ENCODE peak calls at places on chromosomes 16 and 17, in six cellular contexts. L is GM20000, C is cardiac fibroblast, V is dorsolateral prefrontal cortex, P is progenitor cell of endocrine pancreas, B is fibroblast of pulmonary artery. K is an unnamed sample.

GRCh38 chr17:47300718-47301117 is 23.0 kb upstream of the EFCAB13 start:
- DNase-seq in C (no peak), L (no peak), P (no peak), B (no peak), V (no peak), K (no peak)

GRCh38 chr17:61106354-61106753 is 293.3 kb upstream of the TBX2 start:
- DNase-seq in B (no peak), L (no peak), V (no peak), C (no peak), P (no peak), K (no peak)

GRCh38 chr17:9195961-9196668 is 174.8 kb downstream of the NTN1 start:
- DNase-seq in L (no peak), C (no peak), V (no peak), P (no peak), B (no peak), K (peak)

GRCh38 chr17:62735027-62735651 is 73.0 kb downstream of the MARCHF10 start:
- DNase-seq in L (no peak), B (no peak), C (no peak), V (no peak), P (no peak), K (no peak)

GRCh38 chr16:84514874-84515835 is 10.7 kb upstream of the MEAK7 start:
- DNase-seq in C (no peak), V (no peak), B (no peak), P (no peak), L (peak), K (no peak)

GRCh38 chr17:56260421-56260820 is 107.1 kb downstream of the ANKFN1 start:
- DNase-seq in V (no peak), P (no peak), B (no peak), L (no peak), C (no peak), K (no peak)

GRCh38 chr16:72255785-72256184 is 83.8 kb upstream of the PMFBP1 start:
- DNase-seq in C (peak), P (no peak), V (no peak), B (no peak), L (no peak), K (peak)

GRCh38 chr17:319266-319665 is 33.3 kb downstream of the RPH3AL start:
- DNase-seq in C (no peak), V (no peak), B (no peak), L (no peak), P (no peak), K (no peak)

GRCh38 chr16:53809088-53809951 is 105.4 kb downstream of the FTO start:
- DNase-seq in B (peak), L (no peak), V (no peak), C (peak), P (no peak), K (peak)

GRCh38 chr17:39852239-39852638 is 11.9 kb downstream of the IKZF3 start:
- DNase-seq in B (peak), P (no peak), C (no peak), V (no peak), L (peak), K (no peak)

GRCh38 chr17:36082062-36082461 is 7.9 kb downstream of the CCL3 start:
- DNase-seq in B (no peak), P (no peak), C (no peak), L (no peak), V (no peak), K (no peak)

GRCh38 chr17:17924131-17924856 is 47.9 kb downstream of the TOM1L2 start:
- DNase-seq in P (no peak), C (peak), V (no peak), B (no peak), L (no peak), K (no peak)

GRCh38 chr16:23597003-23597756 is 1.1 kb upstream of the NDUFAB1 start:
- DNase-seq in B (peak), C (no peak), P (no peak), V (no peak), L (peak), K (peak)

GRCh38 chr17:54956802-54957201 is 11.7 kb downstream of the COX11 start:
- DNase-seq in B (no peak), V (no peak), L (no peak), C (no peak), P (no peak), K (no peak)

GRCh38 chr16:66751135-66751991 is at the start of gene DYNC1LI2:
- DNase-seq in P (peak), C (peak), L (peak), V (peak), B (peak), K (peak)

GRCh38 chr17:68382582-68383085 is 74.7 kb downstream of the WIPI1 start:
- DNase-seq in P (no peak), C (no peak), B (no peak), V (no peak), L (no peak), K (no peak)

GRCh38 chr16:47779201-47780016 is 318.3 kb downstream of the PHKB start:
- DNase-seq in B (peak), L (peak), P (no peak), V (peak), C (peak), K (no peak)

GRCh38 chr16:53872248-53873221 is 168.6 kb downstream of the FTO start:
- DNase-seq in L (no peak), B (no peak), C (peak), V (no peak), P (no peak), K (peak)

GRCh38 chr17:82216301-82217119 is 3.9 kb upstream of the CCDC57 start:
- DNase-seq in L (peak), P (no peak), V (peak), C (peak), B (peak), K (peak)

GRCh38 chr17:33291248-33292183 is 1.6 kb downstream of the ASIC2 start:
- DNase-seq in P (peak), C (peak), L (no peak), B (peak), V (peak), K (peak)

GRCh38 chr16:72191551-72191950 is 19.6 kb upstream of the PMFBP1 start:
- DNase-seq in L (no peak), B (peak), C (peak), P (no peak), V (no peak), K (no peak)

GRCh38 chr17:2172447-2172938 is 117.6 kb downstream of the HIC1 start:
- DNase-seq in B (peak), P (no peak), L (no peak), V (no peak), C (peak), K (peak)

DNA sequence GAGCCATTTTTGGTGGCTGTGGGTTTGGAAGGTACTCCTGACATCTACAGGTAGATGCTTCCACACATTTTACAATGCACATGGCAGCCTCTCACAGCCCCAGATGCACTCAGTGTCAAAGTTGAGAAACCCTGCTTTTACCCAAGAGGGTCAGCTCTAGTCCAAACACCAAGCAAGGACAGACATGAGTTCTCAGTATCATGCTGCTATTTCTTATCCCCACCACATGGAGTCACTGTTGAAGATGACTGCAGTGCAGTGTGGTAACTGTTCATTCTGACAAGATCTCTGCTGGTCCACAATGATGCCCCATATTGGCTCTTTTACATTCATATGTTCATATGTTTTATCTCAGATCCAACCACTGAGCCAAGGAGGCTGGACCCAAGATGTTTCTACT is 50.5 kb upstream of the SALL1 start:
- DNase-seq in C (no peak), P (no peak), L (no peak), B (no peak), V (no peak), K (no peak)
- TF ChIP-seq CTCF in C (no peak), P (no peak), L (no peak), B (no peak), V (no peak), K (no peak)

DNA sequence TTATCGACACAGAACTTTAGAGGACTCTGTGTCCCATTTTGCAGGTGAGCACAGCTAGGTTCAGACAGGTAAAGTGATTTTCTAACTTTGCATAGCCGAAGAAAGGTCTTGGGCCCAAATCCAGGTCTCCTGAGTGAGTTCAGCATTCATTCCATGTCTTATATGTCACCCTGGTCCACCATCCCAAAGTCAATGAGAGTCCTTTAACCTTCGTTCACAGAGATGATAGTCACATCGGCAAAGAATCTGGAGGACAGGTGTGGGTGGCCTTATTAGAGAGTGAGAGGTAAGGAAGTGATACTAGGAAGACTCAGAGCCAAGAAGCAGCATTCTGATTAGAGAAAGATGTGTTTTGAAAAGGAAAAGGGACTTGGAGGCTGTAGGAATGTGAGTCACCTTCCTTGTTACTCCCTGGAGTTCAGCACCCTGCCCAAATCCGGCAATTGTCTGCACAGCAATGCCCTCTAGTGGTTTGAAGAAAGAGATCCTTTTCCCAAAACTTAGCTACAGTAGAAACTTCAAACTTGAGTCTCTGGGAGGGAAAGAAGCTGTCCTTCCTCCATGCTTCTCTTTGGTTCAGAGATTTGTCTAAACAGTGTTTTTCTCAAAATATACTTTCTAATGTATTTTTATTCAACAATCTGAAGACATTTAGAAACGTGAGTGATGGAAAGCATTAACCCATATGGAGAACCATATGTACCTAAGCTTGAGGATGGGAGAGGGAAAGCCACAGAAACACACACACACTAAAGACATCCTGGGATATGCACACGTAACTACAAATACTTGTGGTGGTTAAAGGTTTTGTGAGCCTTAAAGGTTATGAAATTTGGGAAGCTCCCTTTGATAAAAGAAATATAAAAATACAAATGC is 96.4 kb upstream of the SHISA6 start:
- DNase-seq in B (peak), P (peak), L (no peak), C (peak), V (peak), K (peak)
- TF ChIP-seq CTCF in B (peak), P (peak), L (no peak), C (peak), V (peak), K (peak)

DNA sequence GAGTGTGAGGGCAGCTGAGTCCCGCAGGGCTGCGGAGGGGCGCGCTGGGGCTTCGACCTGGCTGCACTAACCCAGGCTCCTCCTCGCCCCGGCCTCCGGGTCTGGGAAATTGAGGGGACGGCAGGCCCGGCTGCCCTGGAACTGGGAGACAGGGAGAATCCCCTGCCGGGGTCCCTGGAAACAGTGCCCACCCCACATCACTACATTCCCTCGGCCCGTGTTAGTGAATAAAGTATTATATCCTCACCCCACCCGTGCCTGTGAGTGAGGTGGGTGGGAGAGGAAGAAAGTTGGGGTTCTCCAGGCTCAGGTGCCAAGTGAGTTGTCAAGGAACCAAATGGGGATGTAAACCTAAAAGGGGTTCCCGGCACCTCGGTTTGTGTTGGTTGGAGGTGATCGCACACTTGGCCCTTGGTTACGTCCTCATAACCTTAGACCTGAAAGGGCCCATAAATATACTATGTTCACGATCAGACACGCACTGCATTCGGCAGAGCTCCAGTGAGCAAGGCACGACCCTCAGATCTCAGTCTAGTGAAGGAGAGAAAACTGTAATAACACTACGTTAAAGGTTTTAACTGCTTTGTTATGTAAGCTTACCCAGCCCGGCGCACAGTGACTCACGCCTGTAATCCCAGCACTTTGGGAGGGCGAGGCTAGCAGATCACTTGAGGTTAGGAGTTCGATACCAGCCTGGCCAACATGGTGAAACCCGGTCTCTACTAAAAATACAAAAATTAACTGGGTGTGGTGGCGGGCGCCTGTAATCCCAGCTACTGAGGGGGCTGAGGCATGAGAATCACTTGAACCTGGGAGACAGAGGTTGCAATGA is 11.2 kb downstream of the ZNF771 start:
- DNase-seq in P (no peak), V (no peak), L (no peak), C (no peak), B (no peak), K (peak)
- TF ChIP-seq CTCF in P (no peak), V (no peak), L (no peak), C (no peak), B (no peak), K (no peak)

GRCh38 chr17:79072544-79072943 is 2.1 kb upstream of the ENGASE start:
- DNase-seq in C (no peak), L (no peak), V (no peak), B (no peak), P (no peak), K (no peak)

GRCh38 chr17:79073016-79073705 is 1.5 kb upstream of the ENGASE start:
- DNase-seq in P (no peak), L (no peak), C (no peak), V (no peak), B (no peak), K (no peak)

GRCh38 chr17:79073706-79074088 is 927 bp upstream of the ENGASE start:
- DNase-seq in B (no peak), C (no peak), V (no peak), P (no peak), L (no peak), K (no peak)

GRCh38 chr17:79070266-79070880 is 4.3 kb upstream of the ENGASE start:
- DNase-seq in V (no peak), C (no peak), B (no peak), L (no peak), P (no peak), K (no peak)

GRCh38 chr17:79071161-79071560 is 3.5 kb upstream of the ENGASE start:
- DNase-seq in L (no peak), C (no peak), P (no peak), B (no peak), V (no peak), K (no peak)
- TF ChIP-seq CTCF in L (no peak), C (no peak), P (no peak), B (no peak), V (no peak), K (no peak)

GRCh38 chr16:48865511-48865910 is 255.5 kb upstream of the N4BP1 start:
- DNase-seq in V (no peak), C (no peak), B (no peak), L (no peak), P (no peak), K (no peak)

GRCh38 chr16:48862087-48862532 is 252.1 kb upstream of the N4BP1 start:
- DNase-seq in L (no peak), P (no peak), V (no peak), C (no peak), B (no peak), K (peak)

GRCh38 chr16:48860341-48860740 is 250.4 kb upstream of the N4BP1 start:
- DNase-seq in C (no peak), P (no peak), L (no peak), V (no peak), B (no peak), K (no peak)

GRCh38 chr16:48864055-48864454 is 254.1 kb upstream of the N4BP1 start:
- DNase-seq in V (no peak), B (no peak), P (no peak), L (no peak), C (no peak), K (no peak)
- TF ChIP-seq CTCF in V (no peak), B (no peak), P (peak), L (no peak), C (no peak), K (no peak)

GRCh38 chr17:15379659-15380058 is 38.3 kb upstream of the TEKT3 start:
- DNase-seq in P (no peak), C (no peak), V (no peak), B (no peak), L (no peak), K (no peak)

GRCh38 chr17:15378243-15378642 is 36.8 kb upstream of the TEKT3 start:
- DNase-seq in B (no peak), V (no peak), C (no peak), P (no peak), L (no peak), K (no peak)

GRCh38 chr17:15377608-15378007 is 36.2 kb upstream of the TEKT3 start:
- DNase-seq in C (peak), P (no peak), B (peak), V (no peak), L (no peak), K (no peak)

GRCh38 chr17:15380447-15380846 is 39.0 kb upstream of the TEKT3 start:
- DNase-seq in L (no peak), C (no peak), V (no peak), P (no peak), B (no peak), K (no peak)

GRCh38 chr17:15377200-15377599 is 35.8 kb upstream of the TEKT3 start:
- DNase-seq in L (no peak), C (peak), P (no peak), B (peak), V (no peak), K (peak)
- TF ChIP-seq CTCF in L (no peak), C (peak), P (no peak), B (no peak), V (no peak), K (no peak)

GRCh38 chr17:27384261-27384701 is 72.0 kb upstream of the KSR1 start:
- DNase-seq in V (peak), P (no peak), B (peak), C (peak), L (no peak), K (peak)
- TF ChIP-seq CTCF in V (no peak), P (no peak), B (peak), C (peak), L (no peak), K (peak)

K was measured in epithelial cell of esophagus.